ENCODE peak calls at places on chromosomes 11 and 22, in four cellular contexts. X is activated CD8-positive, alpha-beta memory T cell treated with anti-CD3 and anti-CD28 coated beads for 1 hour; F is NCI-H1105; B is neural progenitor cell. I is an unnamed sample.

GRCh38 chr22:37843746-37844089 is 416 bp downstream of the ANKRD54 start:
- DNase-seq in X (no peak), F (peak), B (no peak), I (no peak)

GRCh38 chr11:112221263-112221835 is 4.9 kb upstream of the PTS start:
- DNase-seq in F (no peak), X (no peak), B (no peak), I (no peak)

GRCh38 chr11:122363306-122363705 is 247.3 kb upstream of the BLID start:
- DNase-seq in F (no peak), X (no peak), B (no peak), I (no peak)

GRCh38 chr11:3959015-3959917 is 103.8 kb downstream of the STIM1 start:
- DNase-seq in B (peak), X (no peak), F (no peak), I (no peak)

GRCh38 chr11:26109658-26110393 is 222.1 kb upstream of the ANO3 start:
- DNase-seq in F (no peak), X (no peak), B (no peak), I (no peak)

GRCh38 chr11:76568144-76568543 is 102.4 kb downstream of the LRRC32 start:
- DNase-seq in B (no peak), X (no peak), F (no peak), I (no peak)

GRCh38 chr22:33329398-33329797 is 271.2 kb upstream of the SYN3 start:
- DNase-seq in F (no peak), B (no peak), X (no peak), I (no peak)

GRCh38 chr22:32237905-32238304 is 17.2 kb downstream of the SLC5A4 start:
- DNase-seq in F (peak), X (no peak), B (no peak), I (no peak)

GRCh38 chr11:60303661-60304060 is 23.2 kb downstream of the MS4A4A start:
- DNase-seq in B (no peak), F (no peak), X (no peak), I (no peak)

GRCh38 chr22:19035474-19036228 is 86.6 kb downstream of the DGCR2 start:
- DNase-seq in B (peak), X (no peak), F (peak), I (no peak)

GRCh38 chr22:42635531-42635930 is 4.9 kb downstream of the ATP5MGL start:
- DNase-seq in F (no peak), B (no peak), X (no peak), I (no peak)

GRCh38 chr11:95372097-95372656 is 141.2 kb upstream of the SESN3 start:
- DNase-seq in F (no peak), X (no peak), B (no peak), I (no peak)

GRCh38 chr22:28986366-28986765 is 75.3 kb downstream of the C22orf31 start:
- DNase-seq in X (no peak), F (no peak), B (no peak), I (no peak)

GRCh38 chr11:90288207-90288821 is 65.5 kb upstream of the CHORDC1 start:
- DNase-seq in X (no peak), F (peak), B (peak), I (no peak)

GRCh38 chr22:44341431-44342346 is 28.9 kb upstream of the SHISAL1 start:
- DNase-seq in F (no peak), B (peak), X (no peak), I (no peak)

GRCh38 chr11:92382311-92382710 is 157.7 kb downstream of the FAT3 start:
- DNase-seq in F (no peak), X (no peak), B (no peak), I (no peak)

GRCh38 chr11:43507171-43507570 is 148.5 kb downstream of the TTC17 start:
- DNase-seq in F (no peak), X (no peak), B (no peak), I (no peak)

I was measured in esophagus squamous epithelium.